ENCODE peak calls at places on chromosomes 7 and 10, in nine cellular contexts. One of them, this sample, is unnamed.

GRCh38 chr10:88077977-88078376 is 214.6 kb downstream of the PTEN start:
- DNase-seq in cardiac muscle cell: no peak
- DNase-seq in bronchial epithelial cell: no peak
- DNase-seq in IMR-90: no peak
- DNase-seq in endothelial cell: no peak
- DNase-seq in astrocyte of the spinal cord: peak; percentile 75
- DNase-seq in ovary: no peak
- DNase-seq in hypothalamus: no peak
- DNase-seq in effector CD8-positive, alpha-beta T cell: no peak
- DNase-seq in this sample: no peak

GRCh38 chr7:69739182-69739581 is 140.9 kb downstream of the AUTS2 start:
- DNase-seq in cardiac muscle cell: no peak
- DNase-seq in bronchial epithelial cell: peak; percentile 75
- DNase-seq in IMR-90: no peak
- DNase-seq in endothelial cell: no peak
- DNase-seq in astrocyte of the spinal cord: no peak
- DNase-seq in ovary: no peak
- DNase-seq in hypothalamus: no peak
- DNase-seq in effector CD8-positive, alpha-beta T cell: no peak
- DNase-seq in this sample: no peak

GRCh38 chr10:71536332-71536731 is 139.6 kb downstream of the CDH23 start:
- DNase-seq in cardiac muscle cell: no peak
- DNase-seq in bronchial epithelial cell: peak; percentile 63
- DNase-seq in IMR-90: no peak
- DNase-seq in endothelial cell: no peak
- DNase-seq in astrocyte of the spinal cord: no peak
- DNase-seq in ovary: no peak
- DNase-seq in hypothalamus: no peak
- DNase-seq in effector CD8-positive, alpha-beta T cell: no peak
- DNase-seq in this sample: no peak

GRCh38 chr7:41979834-41980307 is 257.1 kb downstream of the GLI3 start:
- DNase-seq in cardiac muscle cell: peak; percentile 57
- DNase-seq in bronchial epithelial cell: peak; percentile 27
- DNase-seq in IMR-90: peak; percentile 55
- DNase-seq in endothelial cell: peak; percentile 47
- DNase-seq in astrocyte of the spinal cord: peak; percentile 62
- DNase-seq in ovary: peak; percentile 56
- DNase-seq in hypothalamus: no peak
- DNase-seq in effector CD8-positive, alpha-beta T cell: no peak
- DNase-seq in this sample: peak; percentile 65

GRCh38 chr7:105934577-105935185 is 28.4 kb upstream of the CDHR3 start:
- DNase-seq in cardiac muscle cell: peak; percentile 72
- DNase-seq in bronchial epithelial cell: peak; percentile 7
- DNase-seq in IMR-90: peak; percentile 47
- DNase-seq in endothelial cell: peak; percentile 27
- DNase-seq in astrocyte of the spinal cord: peak; percentile 40
- DNase-seq in ovary: peak; percentile 47
- DNase-seq in hypothalamus: no peak
- DNase-seq in effector CD8-positive, alpha-beta T cell: no peak
- DNase-seq in this sample: peak; percentile 68

GRCh38 chr7:46784746-46785145 is 797.2 kb downstream of the TNS3 start:
- DNase-seq in cardiac muscle cell: no peak
- DNase-seq in bronchial epithelial cell: peak; percentile 97
- DNase-seq in IMR-90: peak; percentile 73
- DNase-seq in endothelial cell: no peak
- DNase-seq in astrocyte of the spinal cord: peak; percentile 76
- DNase-seq in ovary: no peak
- DNase-seq in hypothalamus: no peak
- DNase-seq in effector CD8-positive, alpha-beta T cell: no peak
- DNase-seq in this sample: no peak

GRCh38 chr10:131078131-131078881 is 233.2 kb downstream of the TCERG1L start:
- DNase-seq in cardiac muscle cell: no peak
- DNase-seq in bronchial epithelial cell: no peak
- DNase-seq in IMR-90: no peak
- DNase-seq in endothelial cell: no peak
- DNase-seq in astrocyte of the spinal cord: no peak
- DNase-seq in ovary: no peak
- DNase-seq in hypothalamus: no peak
- DNase-seq in effector CD8-positive, alpha-beta T cell: no peak
- DNase-seq in this sample: no peak

GRCh38 chr7:12805957-12806356 is 118.5 kb downstream of the ARL4A start:
- DNase-seq in cardiac muscle cell: no peak
- DNase-seq in bronchial epithelial cell: no peak
- DNase-seq in IMR-90: no peak
- DNase-seq in endothelial cell: no peak
- DNase-seq in astrocyte of the spinal cord: no peak
- DNase-seq in ovary: no peak
- DNase-seq in hypothalamus: no peak
- DNase-seq in effector CD8-positive, alpha-beta T cell: no peak
- DNase-seq in this sample: no peak

GRCh38 chr10:125029584-125030242 is 87.8 kb downstream of the ZRANB1 start:
- DNase-seq in cardiac muscle cell: no peak
- DNase-seq in bronchial epithelial cell: peak; percentile 75
- DNase-seq in IMR-90: peak; percentile 84
- DNase-seq in endothelial cell: no peak
- DNase-seq in astrocyte of the spinal cord: peak; percentile 62
- DNase-seq in ovary: no peak
- DNase-seq in hypothalamus: no peak
- DNase-seq in effector CD8-positive, alpha-beta T cell: no peak
- DNase-seq in this sample: no peak

GRCh38 chr7:4216016-4216415 is 466.1 kb upstream of the FOXK1 start:
- DNase-seq in cardiac muscle cell: no peak
- DNase-seq in bronchial epithelial cell: no peak
- DNase-seq in IMR-90: no peak
- DNase-seq in endothelial cell: no peak
- DNase-seq in astrocyte of the spinal cord: no peak
- DNase-seq in ovary: no peak
- DNase-seq in hypothalamus: no peak
- DNase-seq in effector CD8-positive, alpha-beta T cell: no peak
- DNase-seq in this sample: no peak

GRCh38 chr7:155861480-155861868 is 49.2 kb upstream of the SHH start:
- DNase-seq in cardiac muscle cell: no peak
- DNase-seq in bronchial epithelial cell: peak; percentile 7
- DNase-seq in IMR-90: no peak
- DNase-seq in endothelial cell: no peak
- DNase-seq in astrocyte of the spinal cord: no peak
- DNase-seq in ovary: no peak
- DNase-seq in hypothalamus: no peak
- DNase-seq in effector CD8-positive, alpha-beta T cell: no peak
- DNase-seq in this sample: no peak

GRCh38 chr7:83648464-83649241 is at the start of gene SEMA3E:
- DNase-seq in cardiac muscle cell: peak; percentile 40
- DNase-seq in bronchial epithelial cell: peak; percentile 46
- DNase-seq in IMR-90: peak; percentile 35
- DNase-seq in endothelial cell: peak; percentile 22
- DNase-seq in astrocyte of the spinal cord: peak; percentile 60
- DNase-seq in ovary: no peak
- DNase-seq in hypothalamus: no peak
- DNase-seq in effector CD8-positive, alpha-beta T cell: no peak
- DNase-seq in this sample: peak; percentile 38

GRCh38 chr7:31100870-31101269 is 48.8 kb downstream of the ADCYAP1R1 start:
- DNase-seq in cardiac muscle cell: no peak
- DNase-seq in bronchial epithelial cell: no peak
- DNase-seq in IMR-90: no peak
- DNase-seq in endothelial cell: no peak
- DNase-seq in astrocyte of the spinal cord: no peak
- DNase-seq in ovary: peak; percentile 2
- DNase-seq in hypothalamus: no peak
- DNase-seq in effector CD8-positive, alpha-beta T cell: no peak
- DNase-seq in this sample: no peak

GRCh38 chr10:12042797-12043651 is at the start of gene UPF2:
- DNase-seq in cardiac muscle cell: peak; percentile 97
- DNase-seq in bronchial epithelial cell: peak; percentile 94
- DNase-seq in IMR-90: peak; percentile 98
- DNase-seq in endothelial cell: peak; percentile 97
- DNase-seq in astrocyte of the spinal cord: peak; percentile 99
- DNase-seq in ovary: peak; percentile 98
- DNase-seq in hypothalamus: peak; percentile 99
- DNase-seq in effector CD8-positive, alpha-beta T cell: peak; percentile 94
- DNase-seq in this sample: peak; percentile 98

GRCh38 chr7:106246941-106247826 is 37.6 kb downstream of the NAMPT start:
- DNase-seq in cardiac muscle cell: no peak
- DNase-seq in bronchial epithelial cell: no peak
- DNase-seq in IMR-90: no peak
- DNase-seq in endothelial cell: no peak
- DNase-seq in astrocyte of the spinal cord: no peak
- DNase-seq in ovary: no peak
- DNase-seq in hypothalamus: no peak
- DNase-seq in effector CD8-positive, alpha-beta T cell: no peak
- DNase-seq in this sample: no peak

GRCh38 chr7:80630611-80631010 is 7.8 kb upstream of the CD36 start:
- DNase-seq in cardiac muscle cell: no peak
- DNase-seq in bronchial epithelial cell: peak; percentile 67
- DNase-seq in IMR-90: peak; percentile 34
- DNase-seq in endothelial cell: no peak
- DNase-seq in astrocyte of the spinal cord: peak; percentile 29
- DNase-seq in ovary: no peak
- DNase-seq in hypothalamus: no peak
- DNase-seq in effector CD8-positive, alpha-beta T cell: no peak
- DNase-seq in this sample: no peak

GRCh38 chr7:86708334-86708733 is 64.6 kb downstream of the GRM3 start:
- DNase-seq in cardiac muscle cell: no peak
- DNase-seq in bronchial epithelial cell: no peak
- DNase-seq in IMR-90: no peak
- DNase-seq in endothelial cell: no peak
- DNase-seq in astrocyte of the spinal cord: no peak
- DNase-seq in ovary: no peak
- DNase-seq in hypothalamus: no peak
- DNase-seq in effector CD8-positive, alpha-beta T cell: no peak
- DNase-seq in this sample: no peak

GRCh38 chr7:117157121-117157870 is 165.6 kb downstream of the WNT2 start:
- DNase-seq in cardiac muscle cell: no peak
- DNase-seq in bronchial epithelial cell: peak; percentile 44
- DNase-seq in IMR-90: peak; percentile 87
- DNase-seq in endothelial cell: no peak
- DNase-seq in astrocyte of the spinal cord: peak; percentile 90
- DNase-seq in ovary: peak; percentile 33
- DNase-seq in hypothalamus: no peak
- DNase-seq in effector CD8-positive, alpha-beta T cell: no peak
- DNase-seq in this sample: peak; percentile 31

GRCh38 chr7:41130021-41130420 is 572.9 kb downstream of the INHBA start:
- DNase-seq in cardiac muscle cell: no peak
- DNase-seq in bronchial epithelial cell: no peak
- DNase-seq in IMR-90: no peak
- DNase-seq in endothelial cell: no peak
- DNase-seq in astrocyte of the spinal cord: no peak
- DNase-seq in ovary: no peak
- DNase-seq in hypothalamus: no peak
- DNase-seq in effector CD8-positive, alpha-beta T cell: no peak
- DNase-seq in this sample: no peak

GRCh38 chr7:4878336-4879335 is 4.9 kb downstream of the RADIL start:
- DNase-seq in cardiac muscle cell: no peak
- DNase-seq in bronchial epithelial cell: no peak
- DNase-seq in IMR-90: no peak
- DNase-seq in endothelial cell: no peak
- DNase-seq in astrocyte of the spinal cord: peak; percentile 9
- DNase-seq in ovary: no peak
- DNase-seq in hypothalamus: no peak
- DNase-seq in effector CD8-positive, alpha-beta T cell: no peak
- DNase-seq in this sample: no peak

GRCh38 chr10:1548596-1548995 is 188.7 kb downstream of the ADARB2 start:
- DNase-seq in cardiac muscle cell: no peak
- DNase-seq in bronchial epithelial cell: no peak
- DNase-seq in IMR-90: no peak
- DNase-seq in endothelial cell: no peak
- DNase-seq in astrocyte of the spinal cord: no peak
- DNase-seq in ovary: no peak
- DNase-seq in hypothalamus: no peak
- DNase-seq in effector CD8-positive, alpha-beta T cell: no peak
- DNase-seq in this sample: no peak

GRCh38 chr7:155763721-155764431 is 48.4 kb downstream of the SHH start:
- DNase-seq in cardiac muscle cell: no peak
- DNase-seq in bronchial epithelial cell: no peak
- DNase-seq in IMR-90: peak; percentile 77
- DNase-seq in endothelial cell: peak; percentile 33
- DNase-seq in astrocyte of the spinal cord: peak; percentile 80
- DNase-seq in ovary: no peak
- DNase-seq in hypothalamus: no peak
- DNase-seq in effector CD8-positive, alpha-beta T cell: no peak
- DNase-seq in this sample: no peak

GRCh38 chr10:13162013-13162364 is 631 bp downstream of the MCM10 start:
- DNase-seq in cardiac muscle cell: no peak
- DNase-seq in bronchial epithelial cell: no peak
- DNase-seq in IMR-90: no peak
- DNase-seq in endothelial cell: peak; percentile 6
- DNase-seq in astrocyte of the spinal cord: peak; percentile 3
- DNase-seq in ovary: no peak
- DNase-seq in hypothalamus: no peak
- DNase-seq in effector CD8-positive, alpha-beta T cell: no peak
- DNase-seq in this sample: peak; percentile 24

GRCh38 chr7:72025381-72025960 is 386.7 kb downstream of the CALN1 start:
- DNase-seq in cardiac muscle cell: no peak
- DNase-seq in bronchial epithelial cell: no peak
- DNase-seq in IMR-90: no peak
- DNase-seq in endothelial cell: no peak
- DNase-seq in astrocyte of the spinal cord: no peak
- DNase-seq in ovary: no peak
- DNase-seq in hypothalamus: no peak
- DNase-seq in effector CD8-positive, alpha-beta T cell: no peak
- DNase-seq in this sample: no peak

GRCh38 chr7:29598607-29599006 is 35.0 kb downstream of the PRR15 start:
- DNase-seq in cardiac muscle cell: no peak
- DNase-seq in bronchial epithelial cell: no peak
- DNase-seq in IMR-90: no peak
- DNase-seq in endothelial cell: no peak
- DNase-seq in astrocyte of the spinal cord: no peak
- DNase-seq in ovary: no peak
- DNase-seq in hypothalamus: no peak
- DNase-seq in effector CD8-positive, alpha-beta T cell: no peak
- DNase-seq in this sample: no peak

GRCh38 chr7:37320140-37320839 is 128.4 kb downstream of the ELMO1 start:
- DNase-seq in cardiac muscle cell: no peak
- DNase-seq in bronchial epithelial cell: peak; percentile 5
- DNase-seq in IMR-90: no peak
- DNase-seq in endothelial cell: no peak
- DNase-seq in astrocyte of the spinal cord: no peak
- DNase-seq in ovary: no peak
- DNase-seq in hypothalamus: no peak
- DNase-seq in effector CD8-positive, alpha-beta T cell: no peak
- DNase-seq in this sample: no peak

GRCh38 chr10:72679838-72680241 is 12.1 kb upstream of the MCU start:
- DNase-seq in cardiac muscle cell: no peak
- DNase-seq in bronchial epithelial cell: no peak
- DNase-seq in IMR-90: no peak
- DNase-seq in endothelial cell: no peak
- DNase-seq in astrocyte of the spinal cord: no peak
- DNase-seq in ovary: no peak
- DNase-seq in hypothalamus: no peak
- DNase-seq in effector CD8-positive, alpha-beta T cell: no peak
- DNase-seq in this sample: no peak

GRCh38 chr10:69574571-69574978 is 1.4 kb upstream of the NEUROG3 start:
- DNase-seq in cardiac muscle cell: no peak
- DNase-seq in bronchial epithelial cell: no peak
- DNase-seq in IMR-90: no peak
- DNase-seq in endothelial cell: no peak
- DNase-seq in astrocyte of the spinal cord: no peak
- DNase-seq in ovary: no peak
- DNase-seq in hypothalamus: no peak
- DNase-seq in effector CD8-positive, alpha-beta T cell: no peak
- DNase-seq in this sample: no peak

This sample was measured in iPS-NIHi11.